ENCODE peak calls at places on chromosomes 4 and X, in nine cellular contexts. One of them, this sample, is unnamed.

GRCh38 chr4:48315728-48316630 is 25.4 kb upstream of the SLAIN2 start:
- DNase-seq in PC-3: peak; percentile 63
- DNase-seq in CD4-positive, alpha-beta memory T cell: peak; percentile 43
- DNase-seq in K562: peak; percentile 73
- DNase-seq in dorsolateral prefrontal cortex: no peak
- DNase-seq in lower lobe of right lung: no peak
- DNase-seq in aorta: no peak
- DNase-seq in coronary artery: no peak
- DNase-seq in sigmoid colon: no peak
- DNase-seq in this sample: peak; percentile 70

GRCh38 chr4:168893205-168893604 is 116.8 kb downstream of the CBR4 start:
- DNase-seq in PC-3: no peak
- DNase-seq in CD4-positive, alpha-beta memory T cell: no peak
- DNase-seq in K562: no peak
- DNase-seq in dorsolateral prefrontal cortex: no peak
- DNase-seq in lower lobe of right lung: no peak
- DNase-seq in aorta: no peak
- DNase-seq in coronary artery: no peak
- DNase-seq in sigmoid colon: no peak
- DNase-seq in this sample: no peak

GRCh38 chr4:40058121-40058520 is 1.5 kb downstream of the N4BP2 start:
- DNase-seq in PC-3: no peak
- DNase-seq in CD4-positive, alpha-beta memory T cell: no peak
- DNase-seq in K562: no peak
- DNase-seq in dorsolateral prefrontal cortex: no peak
- DNase-seq in lower lobe of right lung: no peak
- DNase-seq in aorta: no peak
- DNase-seq in coronary artery: no peak
- DNase-seq in sigmoid colon: no peak
- DNase-seq in this sample: no peak

GRCh38 chr4:90137545-90137944 is 10.4 kb downstream of the CCSER1 start:
- DNase-seq in PC-3: peak; percentile 44
- DNase-seq in CD4-positive, alpha-beta memory T cell: no peak
- DNase-seq in K562: no peak
- DNase-seq in dorsolateral prefrontal cortex: no peak
- DNase-seq in lower lobe of right lung: no peak
- DNase-seq in aorta: no peak
- DNase-seq in coronary artery: no peak
- DNase-seq in sigmoid colon: no peak
- DNase-seq in this sample: no peak

GRCh38 chr4:56728512-56728911 is 47.4 kb upstream of the HOPX start:
- DNase-seq in PC-3: peak; percentile 81
- DNase-seq in CD4-positive, alpha-beta memory T cell: no peak
- DNase-seq in K562: peak; percentile 21
- DNase-seq in dorsolateral prefrontal cortex: no peak
- DNase-seq in lower lobe of right lung: peak; percentile 82
- DNase-seq in aorta: no peak
- DNase-seq in coronary artery: no peak
- DNase-seq in sigmoid colon: peak; percentile 96
- DNase-seq in this sample: no peak

GRCh38 chr4:78876568-78877320 is 62.5 kb downstream of the PAQR3 start:
- DNase-seq in PC-3: no peak
- DNase-seq in CD4-positive, alpha-beta memory T cell: no peak
- DNase-seq in K562: no peak
- DNase-seq in dorsolateral prefrontal cortex: no peak
- DNase-seq in lower lobe of right lung: no peak
- DNase-seq in aorta: no peak
- DNase-seq in coronary artery: no peak
- DNase-seq in sigmoid colon: no peak
- DNase-seq in this sample: no peak

GRCh38 chr4:187307131-187307530 is 583.5 kb upstream of the FAT1 start:
- DNase-seq in PC-3: peak; percentile 56
- DNase-seq in CD4-positive, alpha-beta memory T cell: no peak
- DNase-seq in K562: no peak
- DNase-seq in dorsolateral prefrontal cortex: no peak
- DNase-seq in lower lobe of right lung: no peak
- DNase-seq in aorta: no peak
- DNase-seq in coronary artery: no peak
- DNase-seq in sigmoid colon: no peak
- DNase-seq in this sample: no peak

GRCh38 chr4:1187182-1187581 is 14.8 kb upstream of the SPON2 start:
- DNase-seq in PC-3: no peak
- DNase-seq in CD4-positive, alpha-beta memory T cell: peak; percentile 60
- DNase-seq in K562: no peak
- DNase-seq in dorsolateral prefrontal cortex: no peak
- DNase-seq in lower lobe of right lung: no peak
- DNase-seq in aorta: peak; percentile 2
- DNase-seq in coronary artery: no peak
- DNase-seq in sigmoid colon: no peak
- DNase-seq in this sample: peak; percentile 74

GRCh38 chrX:137313627-137314026 is 252.3 kb upstream of the ZIC3 start:
- DNase-seq in PC-3: no peak
- DNase-seq in CD4-positive, alpha-beta memory T cell: no peak
- DNase-seq in K562: no peak
- DNase-seq in dorsolateral prefrontal cortex: no peak
- DNase-seq in lower lobe of right lung: no peak
- DNase-seq in aorta: no peak
- DNase-seq in coronary artery: no peak
- DNase-seq in sigmoid colon: no peak
- DNase-seq in this sample: peak; percentile 1

GRCh38 chrX:136616987-136617685 is 30.8 kb upstream of the CD40LG start:
- DNase-seq in PC-3: no peak
- DNase-seq in CD4-positive, alpha-beta memory T cell: peak; percentile 53
- DNase-seq in K562: no peak
- DNase-seq in dorsolateral prefrontal cortex: no peak
- DNase-seq in lower lobe of right lung: no peak
- DNase-seq in aorta: no peak
- DNase-seq in coronary artery: no peak
- DNase-seq in sigmoid colon: no peak
- DNase-seq in this sample: peak; percentile 61

DNA sequence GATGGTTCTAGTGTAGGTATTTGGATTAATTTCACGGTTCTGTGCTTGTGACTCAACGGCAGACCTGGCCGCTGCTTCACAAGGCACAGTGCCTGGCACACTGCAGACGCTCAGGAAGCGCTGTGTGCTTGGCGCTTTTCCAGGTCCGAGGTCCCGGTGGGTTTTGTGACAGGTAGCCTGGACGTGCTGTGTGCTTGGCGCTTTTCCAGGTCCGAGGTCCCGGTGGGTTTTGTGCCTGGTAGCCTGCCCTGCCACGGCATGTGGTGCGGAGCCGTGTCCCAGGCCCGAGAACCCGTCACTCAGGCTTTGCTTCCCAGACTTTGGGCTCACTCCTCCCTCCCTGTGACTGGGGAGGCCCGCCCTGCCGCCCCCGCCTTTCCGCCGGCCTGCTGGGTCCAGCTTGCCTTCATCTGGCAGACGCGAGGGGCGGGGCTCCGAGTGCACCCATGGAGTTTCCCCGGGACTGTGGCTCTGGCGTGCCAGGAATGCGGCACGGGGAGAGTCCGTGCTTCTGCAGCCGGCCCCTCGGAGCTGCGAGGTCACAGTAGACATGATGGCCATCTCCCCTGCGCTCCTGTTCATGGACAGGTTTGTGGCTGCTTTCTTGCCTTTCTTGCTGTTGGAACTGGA is 44.2 kb downstream of the TBC1D14 start:
- DNase-seq in PC-3: no peak
- DNase-seq in CD4-positive, alpha-beta memory T cell: no peak
- DNase-seq in K562: peak; percentile 84
- DNase-seq in dorsolateral prefrontal cortex: peak; percentile 47
- DNase-seq in lower lobe of right lung: peak; percentile 75
- DNase-seq in aorta: peak; percentile 91
- DNase-seq in coronary artery: no peak
- DNase-seq in sigmoid colon: peak; percentile 90
- DNase-seq in this sample: no peak
- H3K4me3 ChIP-seq in PC-3: no peak overlapping the region
- H3K4me3 ChIP-seq in CD4-positive, alpha-beta memory T cell: no peak overlapping the region
- H3K4me3 ChIP-seq in K562: peak overlapping the region; percentile 20
- H3K4me3 ChIP-seq in dorsolateral prefrontal cortex: peak overlapping the region; percentile 20
- H3K4me3 ChIP-seq in lower lobe of right lung: peak overlapping the region; percentile 23
- H3K4me3 ChIP-seq in aorta: no peak overlapping the region
- H3K4me3 ChIP-seq in coronary artery: peak overlapping the region; percentile 61
- H3K4me3 ChIP-seq in sigmoid colon: peak overlapping the region; percentile 30
- H3K4me3 ChIP-seq in this sample: no peak overlapping the region

GRCh38 chr4:94758700-94759399 is 1.1 kb downstream of the BMPR1B start:
- DNase-seq in PC-3: peak; percentile 36
- DNase-seq in CD4-positive, alpha-beta memory T cell: no peak
- DNase-seq in K562: no peak
- DNase-seq in dorsolateral prefrontal cortex: no peak
- DNase-seq in lower lobe of right lung: no peak
- DNase-seq in aorta: no peak
- DNase-seq in coronary artery: no peak
- DNase-seq in sigmoid colon: no peak
- DNase-seq in this sample: no peak
- H3K4me3 ChIP-seq in PC-3: peak overlapping the region; percentile 94
- H3K4me3 ChIP-seq in CD4-positive, alpha-beta memory T cell: no peak overlapping the region
- H3K4me3 ChIP-seq in K562: no peak overlapping the region
- H3K4me3 ChIP-seq in dorsolateral prefrontal cortex: peak overlapping the region; percentile 65
- H3K4me3 ChIP-seq in lower lobe of right lung: peak overlapping the region; percentile 54
- H3K4me3 ChIP-seq in aorta: peak overlapping the region; percentile 12
- H3K4me3 ChIP-seq in coronary artery: peak overlapping the region; percentile 91
- H3K4me3 ChIP-seq in sigmoid colon: peak overlapping the region; percentile 54
- H3K4me3 ChIP-seq in this sample: no peak overlapping the region

DNA sequence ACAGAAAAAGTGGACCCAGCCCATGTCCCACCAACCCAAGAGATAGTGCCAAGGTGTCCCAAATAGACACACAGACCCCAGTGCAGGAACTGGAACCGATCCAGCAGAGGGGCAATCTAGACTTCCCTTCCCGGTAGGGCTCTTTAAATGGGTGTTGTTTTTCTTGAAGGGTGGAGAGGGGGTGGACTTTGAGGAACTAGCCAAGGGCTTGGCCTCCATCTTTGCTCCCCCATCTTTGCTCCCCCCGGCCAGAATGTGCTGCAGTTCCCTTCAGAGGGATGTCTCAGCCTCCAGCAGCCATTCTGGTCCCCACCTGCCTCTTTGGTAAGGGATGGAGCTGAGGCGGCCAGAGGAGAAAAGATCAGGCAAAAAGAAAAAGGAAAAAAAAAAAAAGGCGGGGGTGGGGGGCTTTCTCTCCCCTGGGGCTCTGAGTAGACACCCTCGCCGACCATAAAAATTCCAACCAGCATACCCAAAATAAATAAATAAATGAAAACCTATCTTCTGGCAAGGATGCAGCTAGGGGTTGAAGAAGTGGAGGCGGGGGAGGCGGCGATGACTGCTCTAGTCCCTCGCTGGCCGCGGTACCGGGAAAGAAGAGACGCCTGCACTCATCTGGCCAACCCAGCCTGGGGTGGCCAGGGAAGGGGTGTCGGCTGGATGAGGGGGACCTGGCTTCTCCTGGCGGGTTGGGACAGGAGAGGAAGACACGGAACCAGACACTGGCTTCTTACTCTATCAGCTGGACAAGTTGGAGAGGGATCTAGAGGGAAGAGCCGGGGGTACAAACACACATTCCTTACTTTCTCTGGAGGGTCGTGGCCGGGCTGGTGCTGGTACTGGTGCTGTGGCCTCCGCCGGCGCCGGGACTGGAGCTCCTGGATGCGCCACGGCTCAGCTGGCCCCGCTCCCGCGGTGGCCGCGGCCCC is 38.5 kb upstream of the IQSEC2 start:
- DNase-seq in PC-3: no peak
- DNase-seq in CD4-positive, alpha-beta memory T cell: no peak
- DNase-seq in K562: peak; percentile 16
- DNase-seq in dorsolateral prefrontal cortex: no peak
- DNase-seq in lower lobe of right lung: no peak
- DNase-seq in aorta: no peak
- DNase-seq in coronary artery: no peak
- DNase-seq in sigmoid colon: no peak
- DNase-seq in this sample: no peak
- H3K4me3 ChIP-seq in PC-3: peak overlapping the region; percentile 83
- H3K4me3 ChIP-seq in CD4-positive, alpha-beta memory T cell: peak overlapping the region; percentile 49
- H3K4me3 ChIP-seq in K562: no peak overlapping the region
- H3K4me3 ChIP-seq in dorsolateral prefrontal cortex: peak overlapping the region; percentile 68
- H3K4me3 ChIP-seq in lower lobe of right lung: peak overlapping the region; percentile 65
- H3K4me3 ChIP-seq in aorta: peak overlapping the region; percentile 84
- H3K4me3 ChIP-seq in coronary artery: peak overlapping the region; percentile 77
- H3K4me3 ChIP-seq in sigmoid colon: peak overlapping the region; percentile 56
- H3K4me3 ChIP-seq in this sample: no peak overlapping the region

GRCh38 chrX:64394874-64395567 is at the start of gene MTMR8:
- DNase-seq in PC-3: peak; percentile 65
- DNase-seq in CD4-positive, alpha-beta memory T cell: peak; percentile 80
- DNase-seq in K562: peak; percentile 80
- DNase-seq in dorsolateral prefrontal cortex: peak; percentile 74
- DNase-seq in lower lobe of right lung: peak; percentile 78
- DNase-seq in aorta: peak; percentile 91
- DNase-seq in coronary artery: peak; percentile 83
- DNase-seq in sigmoid colon: peak; percentile 85
- DNase-seq in this sample: peak; percentile 88

GRCh38 chrX:64398088-64398487 is 2.8 kb upstream of the MTMR8 start:
- DNase-seq in PC-3: no peak
- DNase-seq in CD4-positive, alpha-beta memory T cell: no peak
- DNase-seq in K562: no peak
- DNase-seq in dorsolateral prefrontal cortex: no peak
- DNase-seq in lower lobe of right lung: no peak
- DNase-seq in aorta: no peak
- DNase-seq in coronary artery: no peak
- DNase-seq in sigmoid colon: no peak
- DNase-seq in this sample: no peak

GRCh38 chrX:64395568-64395929 is 297 bp upstream of the MTMR8 start:
- DNase-seq in PC-3: no peak
- DNase-seq in CD4-positive, alpha-beta memory T cell: no peak
- DNase-seq in K562: no peak
- DNase-seq in dorsolateral prefrontal cortex: no peak
- DNase-seq in lower lobe of right lung: no peak
- DNase-seq in aorta: no peak
- DNase-seq in coronary artery: no peak
- DNase-seq in sigmoid colon: no peak
- DNase-seq in this sample: no peak

GRCh38 chrX:64389489-64389888 is 5.8 kb downstream of the MTMR8 start:
- DNase-seq in PC-3: no peak
- DNase-seq in CD4-positive, alpha-beta memory T cell: no peak
- DNase-seq in K562: no peak
- DNase-seq in dorsolateral prefrontal cortex: no peak
- DNase-seq in lower lobe of right lung: no peak
- DNase-seq in aorta: no peak
- DNase-seq in coronary artery: no peak
- DNase-seq in sigmoid colon: no peak
- DNase-seq in this sample: no peak

DNA sequence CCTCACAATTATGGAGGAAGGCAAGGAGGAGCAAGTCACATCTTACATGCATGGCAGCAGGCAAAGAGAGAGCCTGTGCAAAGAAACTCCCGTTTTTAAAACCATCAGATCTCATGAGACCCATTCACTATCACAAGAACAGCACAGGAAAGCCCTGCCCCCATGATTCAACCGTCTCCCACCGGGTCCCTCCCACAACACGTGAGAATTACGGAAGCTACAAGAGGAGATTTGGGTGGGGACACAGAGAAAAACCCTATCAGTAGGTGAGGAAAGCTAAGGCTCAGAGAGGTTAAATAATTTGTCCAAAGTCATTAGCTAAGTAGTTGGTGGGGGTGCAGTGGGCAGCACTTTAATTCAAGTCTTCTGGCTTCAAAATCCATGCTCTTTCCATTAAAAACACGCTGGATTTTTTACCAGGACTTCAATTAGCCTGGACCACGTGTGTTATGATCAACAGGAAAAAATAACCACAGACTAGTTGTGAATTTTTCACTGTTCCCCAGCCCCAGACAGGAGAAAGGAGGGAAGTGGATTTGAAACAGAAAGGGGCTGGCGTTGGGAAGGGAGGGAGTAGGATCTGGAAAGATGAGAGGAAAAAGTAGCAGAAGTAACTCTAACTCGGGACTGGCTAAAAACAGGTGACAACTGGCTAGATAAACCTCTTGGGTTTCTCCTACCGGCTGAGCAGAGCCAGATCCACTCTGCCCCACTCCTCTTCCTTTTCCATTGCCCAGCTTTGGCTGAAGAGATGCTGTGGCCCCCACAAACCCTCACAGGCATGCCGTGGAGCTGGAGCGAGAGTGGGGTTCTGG is 986 bp downstream of the MTMR8 start:
- DNase-seq in PC-3: no peak
- DNase-seq in CD4-positive, alpha-beta memory T cell: no peak
- DNase-seq in K562: peak; percentile 60
- DNase-seq in dorsolateral prefrontal cortex: no peak
- DNase-seq in lower lobe of right lung: no peak
- DNase-seq in aorta: no peak
- DNase-seq in coronary artery: no peak
- DNase-seq in sigmoid colon: no peak
- DNase-seq in this sample: no peak
- H3K4me3 ChIP-seq in PC-3: peak overlapping the region; percentile 68
- H3K4me3 ChIP-seq in CD4-positive, alpha-beta memory T cell: peak overlapping the region; percentile 79
- H3K4me3 ChIP-seq in K562: peak overlapping the region; percentile 47
- H3K4me3 ChIP-seq in dorsolateral prefrontal cortex: peak overlapping the region; percentile 69
- H3K4me3 ChIP-seq in lower lobe of right lung: peak overlapping the region; percentile 67
- H3K4me3 ChIP-seq in aorta: peak overlapping the region; percentile 67
- H3K4me3 ChIP-seq in coronary artery: peak overlapping the region; percentile 71
- H3K4me3 ChIP-seq in sigmoid colon: peak overlapping the region; percentile 62
- H3K4me3 ChIP-seq in this sample: peak overlapping the region; percentile 89